ENCODE peak calls at places on chromosomes 3 and 15, in six cellular contexts. Z, N, V, A, E and Q are unnamed samples.

GRCh38 chr3:12267380-12268030 is 21.4 kb upstream of the PPARG start:
- DNase-seq in Z (no peak), N (no peak), V (no peak), A (no peak), E (no peak), Q (no peak)

GRCh38 chr15:87489902-87490301 is 766.6 kb downstream of the NTRK3 start:
- DNase-seq in Z (no peak), N (no peak), V (no peak), A (no peak), E (peak; percentile 13), Q (no peak)

GRCh38 chr3:67294341-67294740 is 296.2 kb downstream of the KBTBD8 start:
- DNase-seq in Z (no peak), N (no peak), V (no peak), A (no peak), E (no peak), Q (no peak)

GRCh38 chr15:71559098-71559497 is 251.3 kb upstream of the NR2E3 start:
- DNase-seq in Z (no peak), N (no peak), V (no peak), A (no peak), E (no peak), Q (no peak)

GRCh38 chr15:65655026-65655425 is 33.3 kb downstream of the SLC24A1 start:
- DNase-seq in Z (no peak), N (no peak), V (no peak), A (no peak), E (no peak), Q (peak; percentile 34)

GRCh38 chr15:42203891-42204290 is 4.2 kb downstream of the VPS39 start:
- DNase-seq in Z (no peak), N (no peak), V (no peak), A (no peak), E (no peak), Q (no peak)

GRCh38 chr3:188106898-188107684 is 46.9 kb upstream of the LPP start:
- DNase-seq in Z (no peak), N (no peak), V (no peak), A (no peak), E (peak; percentile 50), Q (no peak)

GRCh38 chr15:41259546-41260189 is 28.6 kb downstream of the CHP1 start:
- DNase-seq in Z (no peak), N (no peak), V (no peak), A (peak; percentile 54), E (no peak), Q (no peak)

GRCh38 chr3:71601811-71602210 is 18.3 kb upstream of the FOXP1 start:
- DNase-seq in Z (no peak), N (no peak), V (no peak), A (no peak), E (no peak), Q (peak; percentile 80)

GRCh38 chr15:74385442-74386132 is 18.1 kb upstream of the CYP11A1 start:
- DNase-seq in Z (no peak), N (no peak), V (no peak), A (no peak), E (no peak), Q (no peak)

GRCh38 chr3:177057768-177058167 is 139.5 kb downstream of the TBL1XR1 start:
- DNase-seq in Z (no peak), N (no peak), V (no peak), A (no peak), E (no peak), Q (no peak)

GRCh38 chr3:60153221-60153999 is 1097.8 kb downstream of the FHIT start:
- DNase-seq in Z (no peak), N (no peak), V (no peak), A (no peak), E (no peak), Q (no peak)

GRCh38 chr3:193815246-193816027 is 222.4 kb downstream of the OPA1 start:
- DNase-seq in Z (no peak), N (no peak), V (no peak), A (no peak), E (no peak), Q (no peak)

GRCh38 chr15:40092416-40093223 is 16.1 kb downstream of the BMF start:
- DNase-seq in Z (no peak), N (no peak), V (peak; percentile 70), A (no peak), E (peak; percentile 67), Q (peak; percentile 90)

GRCh38 chr15:48367483-48367882 is 36.3 kb downstream of the DUT start:
- DNase-seq in Z (no peak), N (no peak), V (no peak), A (no peak), E (no peak), Q (no peak)

GRCh38 chr3:190070623-190071347 is 49.9 kb downstream of the P3H2 start:
- DNase-seq in Z (no peak), N (no peak), V (no peak), A (no peak), E (no peak), Q (no peak)

GRCh38 chr3:31157893-31158620 is 263.6 kb upstream of the GADL1 start:
- DNase-seq in Z (no peak), N (no peak), V (no peak), A (no peak), E (no peak), Q (no peak)

GRCh38 chr3:44903314-44903713 is 28.9 kb downstream of the TGM4 start:
- DNase-seq in Z (no peak), N (no peak), V (no peak), A (no peak), E (no peak), Q (no peak)

GRCh38 chr15:25670025-25670554 is 193.0 kb downstream of the ATP10A start:
- DNase-seq in Z (no peak), N (no peak), V (peak; percentile 69), A (no peak), E (peak; percentile 91), Q (peak; percentile 72)

GRCh38 chr3:54349231-54349647 is 226.9 kb downstream of the CACNA2D3 start:
- DNase-seq in Z (no peak), N (no peak), V (no peak), A (no peak), E (peak; percentile 54), Q (no peak)

DNA sequence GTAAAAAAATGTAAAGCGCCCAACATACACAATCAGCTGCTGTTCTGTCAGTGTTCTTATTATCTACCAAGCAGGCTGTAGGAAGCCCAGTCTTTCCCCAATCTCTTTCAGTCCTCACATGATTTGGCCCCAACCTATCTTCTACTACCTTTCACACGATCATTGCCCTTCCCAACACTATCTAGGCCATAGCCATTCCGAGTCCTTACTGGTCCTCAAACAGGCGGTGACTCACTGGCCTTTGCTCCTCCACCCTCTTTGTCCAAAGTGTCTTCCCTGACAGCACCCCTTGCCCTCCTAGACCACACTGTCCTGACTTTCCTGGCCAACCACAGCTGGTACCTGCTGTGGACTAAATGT is 881 bp upstream of the RFT1 start:
- DNase-seq in Z (no peak), N (no peak), V (no peak), A (no peak), E (no peak), Q (no peak)
- H3K4me3 ChIP-seq in Z (no peak overlapping the region), N (peak overlapping the region; percentile 89), V (peak overlapping the region; percentile 90), A (no peak overlapping the region), E (peak overlapping the region; percentile 96), Q (peak overlapping the region; percentile 89)

DNA sequence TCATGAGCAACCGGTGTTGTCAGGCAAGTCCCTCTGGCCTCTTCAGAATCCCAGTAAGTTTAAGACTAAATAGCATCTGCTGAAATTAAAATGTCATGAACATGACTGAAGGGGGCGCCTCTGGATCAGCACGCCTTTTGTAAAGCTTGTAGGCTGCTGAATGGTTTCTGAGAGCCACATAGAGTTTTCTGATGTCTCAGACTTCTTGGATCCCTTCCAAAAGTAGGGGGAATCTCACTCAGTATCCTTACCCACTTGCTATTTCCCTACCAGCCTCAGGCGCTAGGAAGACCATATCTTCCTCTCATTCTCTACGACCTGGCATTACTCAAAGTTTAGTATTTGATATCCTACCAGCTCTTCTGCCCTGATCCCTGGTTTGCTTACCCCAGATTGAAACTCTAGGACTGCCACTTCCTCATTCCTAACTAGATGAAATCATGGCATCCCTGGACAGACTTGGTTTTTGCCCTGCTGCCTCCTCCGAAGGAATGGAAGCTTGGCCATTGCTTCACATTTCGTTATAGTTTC is 62.7 kb upstream of the CD47 start:
- DNase-seq in Z (no peak), N (no peak), V (no peak), A (no peak), E (peak; percentile 77), Q (peak; percentile 35)
- TF ChIP-seq CTCF in Z (peak; percentile 42), N (peak; percentile 0), V (peak; percentile 27), A (no peak), E (peak; percentile 68), Q (peak; percentile 39)

GRCh38 chr15:81024891-81025290 is 24.2 kb downstream of the TLNRD1 start:
- DNase-seq in Z (no peak), N (peak; percentile 43), V (no peak), A (no peak), E (no peak), Q (no peak)

GRCh38 chr15:81023483-81024264 is 23.0 kb downstream of the TLNRD1 start:
- DNase-seq in Z (no peak), N (peak; percentile 78), V (peak; percentile 79), A (no peak), E (no peak), Q (peak; percentile 78)

GRCh38 chr15:81021321-81021720 is 20.6 kb downstream of the TLNRD1 start:
- DNase-seq in Z (no peak), N (no peak), V (no peak), A (no peak), E (no peak), Q (no peak)

GRCh38 chr15:81027200-81027599 is 26.5 kb downstream of the TLNRD1 start:
- DNase-seq in Z (no peak), N (no peak), V (no peak), A (no peak), E (no peak), Q (no peak)

DNA sequence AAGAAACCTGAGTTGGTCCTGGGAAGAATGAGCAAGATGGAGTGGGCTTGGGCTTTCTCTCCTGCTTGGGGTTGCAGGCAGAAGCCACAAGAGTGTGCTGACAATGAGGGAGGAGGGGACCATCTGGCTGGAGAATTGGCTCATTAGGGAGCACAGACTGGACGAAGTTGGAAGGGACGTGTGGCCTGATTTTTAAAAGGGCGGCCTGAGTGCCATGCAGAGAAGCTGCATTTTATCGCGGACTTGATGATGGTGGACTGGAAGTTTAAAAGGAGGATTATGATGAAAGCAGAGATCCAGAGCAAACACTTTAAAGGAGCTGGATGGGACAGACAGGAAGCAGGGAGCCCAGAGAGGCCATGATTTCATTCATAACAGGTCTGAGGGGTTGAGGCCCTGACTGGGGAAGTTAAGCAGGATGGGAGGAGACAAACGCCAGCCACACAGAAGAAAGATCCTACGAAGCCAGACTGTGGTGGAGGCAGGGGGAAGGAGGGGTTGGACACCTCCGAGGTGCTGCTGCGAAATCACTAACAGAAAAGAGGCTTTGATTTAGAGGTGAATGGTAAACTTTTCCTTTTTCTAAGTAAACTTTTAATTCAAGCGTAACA is 23.6 kb downstream of the TLNRD1 start:
- DNase-seq in Z (no peak), N (no peak), V (no peak), A (no peak), E (no peak), Q (peak; percentile 17)
- H3K4me3 ChIP-seq in Z (no peak overlapping the region), N (no peak overlapping the region), V (no peak overlapping the region), A (no peak overlapping the region), E (no peak overlapping the region), Q (no peak overlapping the region)

GRCh38 chr3:43223670-43224364 is 62.5 kb upstream of the SNRK start:
- DNase-seq in Z (no peak), N (no peak), V (no peak), A (no peak), E (no peak), Q (no peak)
- TF ChIP-seq CTCF in Z (no peak), N (no peak), V (peak; percentile 60), A (no peak), E (peak; percentile 10), Q (peak; percentile 34)